ENCODE peak calls at places on chromosomes 13 and 19, in four cellular contexts. One of them, this sample, is unnamed.

GRCh38 chr19:13100031-13100588 is 2.5 kb downstream of the LYL1 start:
- DNase-seq in heart left ventricle: peak
- DNase-seq in HL-60: no peak
- DNase-seq in CD8-positive, alpha-beta T cell: peak
- DNase-seq in this sample: no peak

GRCh38 chr13:26965976-26966375 is 205.4 kb upstream of the GPR12 start:
- DNase-seq in HL-60: no peak
- DNase-seq in heart left ventricle: peak
- DNase-seq in CD8-positive, alpha-beta T cell: no peak
- DNase-seq in this sample: peak

GRCh38 chr13:19713186-19713965 is 69.4 kb downstream of the PSPC1 start:
- DNase-seq in CD8-positive, alpha-beta T cell: no peak
- DNase-seq in heart left ventricle: no peak
- DNase-seq in HL-60: no peak
- DNase-seq in this sample: no peak

GRCh38 chr19:41554902-41555301 is 21.1 kb upstream of the CEACAM21 start:
- DNase-seq in HL-60: no peak
- DNase-seq in CD8-positive, alpha-beta T cell: no peak
- DNase-seq in heart left ventricle: no peak
- DNase-seq in this sample: no peak

GRCh38 chr13:86080340-86080995 is 281.2 kb upstream of the SLITRK6 start:
- DNase-seq in CD8-positive, alpha-beta T cell: no peak
- DNase-seq in heart left ventricle: no peak
- DNase-seq in HL-60: no peak
- DNase-seq in this sample: no peak

GRCh38 chr19:54158812-54159351 is 639 bp downstream of the LENG1 start:
- DNase-seq in CD8-positive, alpha-beta T cell: no peak
- DNase-seq in HL-60: no peak
- DNase-seq in heart left ventricle: no peak
- DNase-seq in this sample: no peak

GRCh38 chr19:54047626-54048025 is 16.1 kb downstream of the VSTM1 start:
- DNase-seq in HL-60: no peak
- DNase-seq in CD8-positive, alpha-beta T cell: no peak
- DNase-seq in heart left ventricle: no peak
- DNase-seq in this sample: no peak

GRCh38 chr13:57874530-57874929 is 243.0 kb downstream of the PCDH17 start:
- DNase-seq in heart left ventricle: peak
- DNase-seq in CD8-positive, alpha-beta T cell: no peak
- DNase-seq in HL-60: no peak
- DNase-seq in this sample: no peak

GRCh38 chr19:15280915-15281683 is 48.9 kb upstream of the EPHX3 start:
- DNase-seq in HL-60: peak
- DNase-seq in heart left ventricle: peak
- DNase-seq in CD8-positive, alpha-beta T cell: no peak
- DNase-seq in this sample: peak

GRCh38 chr19:6126335-6126974 is 9.0 kb upstream of the ACSBG2 start:
- DNase-seq in CD8-positive, alpha-beta T cell: no peak
- DNase-seq in heart left ventricle: no peak
- DNase-seq in HL-60: peak
- DNase-seq in this sample: peak

GRCh38 chr13:98285317-98285716 is 108.2 kb upstream of the RNF113B start:
- DNase-seq in CD8-positive, alpha-beta T cell: no peak
- DNase-seq in heart left ventricle: no peak
- DNase-seq in HL-60: no peak
- DNase-seq in this sample: no peak

GRCh38 chr13:32246468-32246867 is 68.7 kb downstream of the ZAR1L start:
- DNase-seq in heart left ventricle: peak
- DNase-seq in CD8-positive, alpha-beta T cell: no peak
- DNase-seq in HL-60: peak
- DNase-seq in this sample: peak

GRCh38 chr13:20118268-20119140 is 42.3 kb downstream of the GJA3 start:
- DNase-seq in HL-60: no peak
- DNase-seq in CD8-positive, alpha-beta T cell: no peak
- DNase-seq in heart left ventricle: peak
- DNase-seq in this sample: peak

GRCh38 chr13:49443327-49443688 is 556 bp downstream of the CAB39L start:
- DNase-seq in HL-60: no peak
- DNase-seq in CD8-positive, alpha-beta T cell: no peak
- DNase-seq in heart left ventricle: no peak
- DNase-seq in this sample: peak

GRCh38 chr13:96172066-96172465 is 82.2 kb downstream of the HS6ST3 start:
- DNase-seq in heart left ventricle: no peak
- DNase-seq in CD8-positive, alpha-beta T cell: no peak
- DNase-seq in HL-60: no peak
- DNase-seq in this sample: no peak

GRCh38 chr13:27192896-27193295 is 21.3 kb upstream of the USP12 start:
- DNase-seq in heart left ventricle: no peak
- DNase-seq in CD8-positive, alpha-beta T cell: no peak
- DNase-seq in HL-60: no peak
- DNase-seq in this sample: no peak

GRCh38 chr13:79604752-79605151 is 123.8 kb downstream of the NDFIP2 start:
- DNase-seq in heart left ventricle: no peak
- DNase-seq in CD8-positive, alpha-beta T cell: no peak
- DNase-seq in HL-60: no peak
- DNase-seq in this sample: no peak

GRCh38 chr19:34475026-34475974 is 6.3 kb upstream of the WTIP start:
- DNase-seq in HL-60: peak
- DNase-seq in heart left ventricle: no peak
- DNase-seq in CD8-positive, alpha-beta T cell: no peak
- DNase-seq in this sample: no peak

GRCh38 chr13:27476943-27477681 is 26.7 kb upstream of the MTIF3 start:
- DNase-seq in CD8-positive, alpha-beta T cell: no peak
- DNase-seq in HL-60: no peak
- DNase-seq in heart left ventricle: no peak
- DNase-seq in this sample: peak

GRCh38 chr19:51090471-51090870 is 7.8 kb upstream of the KLK14 start:
- DNase-seq in CD8-positive, alpha-beta T cell: no peak
- DNase-seq in heart left ventricle: no peak
- DNase-seq in HL-60: no peak
- DNase-seq in this sample: no peak

GRCh38 chr19:45471116-45471865 is 3.5 kb downstream of the FOSB start:
- DNase-seq in CD8-positive, alpha-beta T cell: no peak
- DNase-seq in heart left ventricle: no peak
- DNase-seq in HL-60: no peak
- DNase-seq in this sample: no peak

GRCh38 chr13:51814825-51815650 is 11.1 kb upstream of the DHRS12 start:
- DNase-seq in HL-60: no peak
- DNase-seq in CD8-positive, alpha-beta T cell: peak
- DNase-seq in heart left ventricle: peak
- DNase-seq in this sample: peak

GRCh38 chr19:15210323-15210774 is 9.6 kb upstream of the NOTCH3 start:
- DNase-seq in heart left ventricle: peak
- DNase-seq in HL-60: peak
- DNase-seq in CD8-positive, alpha-beta T cell: no peak
- DNase-seq in this sample: no peak

GRCh38 chr13:48828962-48829405 is 146.7 kb upstream of the FNDC3A start:
- DNase-seq in heart left ventricle: no peak
- DNase-seq in CD8-positive, alpha-beta T cell: no peak
- DNase-seq in HL-60: no peak
- DNase-seq in this sample: no peak

GRCh38 chr19:4647676-4648644 is 8.6 kb downstream of the TNFAIP8L1 start:
- DNase-seq in CD8-positive, alpha-beta T cell: no peak
- DNase-seq in HL-60: no peak
- DNase-seq in heart left ventricle: peak
- DNase-seq in this sample: no peak

GRCh38 chr13:94433055-94433947 is 46.2 kb downstream of the DCT start:
- DNase-seq in HL-60: no peak
- DNase-seq in heart left ventricle: no peak
- DNase-seq in CD8-positive, alpha-beta T cell: no peak
- DNase-seq in this sample: no peak

GRCh38 chr19:11090264-11091032 is 1.2 kb downstream of the LDLR start:
- DNase-seq in heart left ventricle: peak
- DNase-seq in CD8-positive, alpha-beta T cell: peak
- DNase-seq in HL-60: peak
- DNase-seq in this sample: peak

GRCh38 chr13:52450012-52450792 is at the start of gene VPS36:
- DNase-seq in heart left ventricle: peak
- DNase-seq in CD8-positive, alpha-beta T cell: peak
- DNase-seq in HL-60: peak
- DNase-seq in this sample: peak

DNA sequence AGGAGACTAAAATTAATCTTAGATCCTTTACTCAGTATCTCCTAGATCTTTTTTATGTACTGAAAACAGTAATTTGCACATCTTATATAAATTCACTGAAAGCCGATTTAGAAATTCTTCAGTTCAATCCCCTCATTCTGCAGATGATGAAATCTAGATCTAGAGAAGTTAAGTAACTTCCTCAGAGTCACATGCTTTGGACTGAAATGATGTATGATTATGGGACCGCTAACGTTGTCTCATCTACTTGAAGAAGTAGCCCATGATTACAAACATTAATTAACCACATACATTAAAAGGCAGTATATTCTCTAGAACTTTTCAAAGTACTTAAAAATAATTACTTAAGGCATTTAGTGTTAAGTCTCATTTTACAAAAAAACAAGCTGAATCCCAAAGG is 37.8 kb downstream of the ELF1 start:
- DNase-seq in HL-60: peak
- DNase-seq in heart left ventricle: no peak
- DNase-seq in CD8-positive, alpha-beta T cell: no peak
- DNase-seq in this sample: no peak
- H3K4me3 ChIP-seq in HL-60: peak
- H3K4me3 ChIP-seq in heart left ventricle: peak
- H3K4me3 ChIP-seq in CD8-positive, alpha-beta T cell: peak
- H3K4me3 ChIP-seq in this sample: no peak

GRCh38 chr19:55482967-55483671 is 1.9 kb upstream of the NAT14 start:
- DNase-seq in CD8-positive, alpha-beta T cell: no peak
- DNase-seq in heart left ventricle: peak
- DNase-seq in HL-60: no peak
- DNase-seq in this sample: no peak

GRCh38 chr19:55482128-55482961 is 2.6 kb upstream of the NAT14 start:
- DNase-seq in heart left ventricle: peak
- DNase-seq in CD8-positive, alpha-beta T cell: no peak
- DNase-seq in HL-60: no peak
- DNase-seq in this sample: no peak

GRCh38 chr19:55484571-55485438 is at the start of gene NAT14:
- DNase-seq in heart left ventricle: peak
- DNase-seq in HL-60: peak
- DNase-seq in CD8-positive, alpha-beta T cell: peak
- DNase-seq in this sample: peak

GRCh38 chr19:55485439-55486011 is 537 bp downstream of the NAT14 start:
- DNase-seq in HL-60: no peak
- DNase-seq in heart left ventricle: no peak
- DNase-seq in CD8-positive, alpha-beta T cell: no peak
- DNase-seq in this sample: no peak

DNA sequence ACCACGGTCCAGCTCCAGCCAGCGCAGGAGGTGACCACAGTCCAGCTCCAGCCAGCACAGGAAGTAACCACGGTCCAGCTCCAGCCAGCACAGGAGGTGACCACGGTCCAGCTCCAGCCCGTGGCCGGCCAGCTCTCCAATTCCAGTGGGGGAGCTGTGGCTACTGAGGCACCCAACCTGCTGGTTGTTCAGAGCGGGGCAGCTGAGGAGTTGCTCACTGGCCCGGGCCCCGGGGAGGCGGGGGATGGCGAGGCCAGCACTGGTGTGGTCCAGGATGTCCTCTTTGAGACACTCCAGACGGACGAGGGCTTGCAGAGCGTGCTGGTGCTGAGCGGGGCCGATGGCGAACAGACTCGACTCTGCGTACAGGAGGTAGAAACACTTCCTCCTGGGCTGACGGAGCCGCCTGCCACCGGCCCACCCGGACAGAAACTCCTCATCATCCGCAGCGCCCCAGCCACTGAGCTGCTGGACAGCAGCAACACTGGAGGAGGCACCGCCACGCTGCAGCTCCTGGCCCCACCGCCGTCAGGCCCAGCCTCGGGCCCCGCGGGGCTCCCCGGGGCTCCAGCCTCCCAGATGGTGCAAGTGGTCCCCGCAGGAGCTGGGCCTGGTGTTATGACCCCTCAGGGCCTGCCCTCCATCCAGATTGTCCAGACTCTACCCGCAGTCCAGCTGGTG is 1.2 kb upstream of the NAT14 start:
- DNase-seq in CD8-positive, alpha-beta T cell: no peak
- DNase-seq in heart left ventricle: peak
- DNase-seq in HL-60: no peak
- DNase-seq in this sample: no peak
- H3K4me3 ChIP-seq in CD8-positive, alpha-beta T cell: no peak
- H3K4me3 ChIP-seq in heart left ventricle: no peak
- H3K4me3 ChIP-seq in HL-60: no peak
- H3K4me3 ChIP-seq in this sample: no peak

DNA sequence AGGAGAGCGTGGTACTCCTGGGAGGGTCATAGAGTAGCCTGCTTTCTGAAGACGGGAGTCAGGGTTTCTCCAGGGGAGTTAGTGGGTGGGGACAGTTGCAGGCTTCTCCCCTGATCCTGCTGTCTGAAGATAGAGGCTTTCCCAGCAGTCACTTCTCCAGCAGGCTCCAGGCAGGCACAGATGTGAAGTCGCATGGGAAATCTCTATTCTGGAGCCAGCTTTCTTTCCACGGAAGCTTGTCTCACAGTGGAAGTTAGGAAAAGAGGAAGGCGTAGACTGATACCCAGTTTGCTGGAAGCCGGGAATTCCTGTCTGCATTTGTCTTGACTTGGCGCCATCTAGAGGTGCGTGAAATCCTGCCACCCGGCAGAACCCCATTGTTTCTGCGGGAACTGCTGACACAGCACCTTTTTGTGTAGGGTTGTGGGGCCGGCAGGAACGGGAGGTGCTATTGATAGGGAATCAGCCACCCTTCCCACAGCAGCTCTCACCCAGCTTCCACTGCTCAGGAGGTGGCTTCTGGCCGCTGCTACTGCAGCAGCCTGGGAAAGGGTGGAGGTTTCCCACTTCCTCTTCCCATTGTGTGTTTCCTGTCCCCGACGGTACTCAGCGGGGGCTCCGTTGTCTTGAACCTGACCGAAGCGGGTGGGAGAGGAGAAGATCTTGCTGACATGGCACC is 28.5 kb upstream of the NPAS1 start:
- DNase-seq in HL-60: peak
- DNase-seq in heart left ventricle: peak
- DNase-seq in CD8-positive, alpha-beta T cell: peak
- DNase-seq in this sample: peak
- H3K4me3 ChIP-seq in HL-60: no peak
- H3K4me3 ChIP-seq in heart left ventricle: no peak
- H3K4me3 ChIP-seq in CD8-positive, alpha-beta T cell: no peak
- H3K4me3 ChIP-seq in this sample: no peak

DNA sequence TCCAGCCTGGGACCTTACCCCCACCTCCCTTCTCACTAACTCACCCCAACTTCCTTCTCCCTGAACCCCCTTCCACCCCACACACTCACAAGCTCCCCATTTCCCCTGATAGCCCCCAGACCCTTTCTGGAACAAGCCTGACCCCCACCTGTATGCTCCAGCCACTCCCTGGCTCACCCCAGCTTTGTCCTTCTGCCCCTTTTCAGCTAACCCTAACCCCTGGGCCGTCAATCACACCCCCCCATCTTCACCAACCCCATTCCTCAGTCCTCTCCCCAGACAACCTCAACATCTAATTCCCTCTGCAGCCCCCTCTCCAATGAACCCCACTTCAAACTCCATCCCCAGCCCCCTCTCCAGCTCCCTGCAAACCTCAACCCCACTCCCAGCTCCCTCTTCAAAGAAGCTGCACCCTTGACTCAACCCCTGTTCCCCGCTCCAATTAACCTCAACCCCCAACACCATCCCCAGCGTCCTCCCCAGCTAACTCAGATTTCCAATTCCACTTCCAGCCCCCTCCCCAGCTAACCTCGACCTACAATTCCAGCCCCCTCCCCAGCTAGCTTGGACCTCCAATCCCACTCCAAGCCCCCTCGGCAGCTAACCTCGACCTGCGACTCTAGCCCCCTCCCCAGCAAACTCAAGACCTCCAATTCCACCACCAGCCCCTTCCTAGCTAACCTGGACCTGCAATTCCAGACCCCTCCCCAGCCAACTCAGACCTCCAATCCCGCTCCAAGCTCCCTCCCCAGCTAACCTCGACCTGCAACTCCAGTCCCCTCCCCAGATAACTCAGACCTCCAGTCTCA is 929 bp downstream of the GNG7 start:
- DNase-seq in HL-60: no peak
- DNase-seq in CD8-positive, alpha-beta T cell: no peak
- DNase-seq in heart left ventricle: no peak
- DNase-seq in this sample: no peak
- H3K4me3 ChIP-seq in HL-60: peak
- H3K4me3 ChIP-seq in CD8-positive, alpha-beta T cell: peak
- H3K4me3 ChIP-seq in heart left ventricle: peak
- H3K4me3 ChIP-seq in this sample: no peak

This sample was measured in MG63.